ENCODE peak calls at places on chromosomes 4 and X, in five cellular contexts. V is psoas muscle; U is H4; A is choroid plexus epithelial cell; I is stimulated activated CD8-positive, alpha-beta memory T cell treated with anti-CD3 and anti-CD28 coated beads, Interleukin-7, amount 100 ng/mL, for 1 hour. D is an unnamed sample.

GRCh38 chrX:119069762-119070161 is 3.0 kb upstream of the CT47C1 start:
- DNase-seq in V (no peak), U (no peak), A (no peak), I (no peak), D (peak; percentile 35)

GRCh38 chrX:84165716-84166115 is 22.3 kb downstream of the RPS6KA6 start:
- DNase-seq in U (no peak), V (no peak), I (no peak), A (peak; percentile 9), D (no peak)

GRCh38 chr4:87916636-87917035 is 58.9 kb upstream of the SPP1 start:
- DNase-seq in I (no peak), V (no peak), A (peak; percentile 62), U (no peak), D (no peak)

GRCh38 chr4:110071466-110071865 is 126.9 kb downstream of the ELOVL6 start:
- DNase-seq in U (no peak), A (no peak), V (no peak), I (no peak), D (no peak)

GRCh38 chr4:128601992-128602695 is 207.4 kb upstream of the JADE1 start:
- DNase-seq in V (no peak), U (peak; percentile 43), A (peak; percentile 89), I (no peak), D (no peak)

GRCh38 chrX:2442694-2443093 is 58.1 kb downstream of the DHRSX start:
- DNase-seq in A (no peak), V (no peak), U (no peak), I (no peak), D (peak; percentile 29)

GRCh38 chr4:82780398-82781231 is 18.0 kb downstream of the SCD5 start:
- DNase-seq in A (peak; percentile 95), I (no peak), V (peak; percentile 80), U (peak; percentile 67), D (no peak)

GRCh38 chr4:530017-530781 is 31.2 kb downstream of the PIGG start:
- DNase-seq in U (no peak), A (no peak), V (no peak), I (no peak), D (peak; percentile 72)

GRCh38 chr4:1511441-1512041 is 105.3 kb upstream of the NKX1-1 start:
- DNase-seq in I (no peak), U (peak; percentile 48), V (peak; percentile 78), A (peak; percentile 90), D (no peak)

GRCh38 chr4:156568041-156568440 is 403.6 kb downstream of the PDGFC start:
- DNase-seq in U (no peak), I (no peak), A (peak; percentile 69), V (no peak), D (no peak)

GRCh38 chrX:36214924-36215323 is 295.4 kb downstream of the CFAP47 start:
- DNase-seq in U (no peak), I (no peak), V (no peak), A (no peak), D (no peak)